ENCODE peak calls at places on chromosome 5, in four cellular contexts. S is HepG2, P is IMR-90, R is H1. L is an unnamed sample.
A peak's percentile ranks its signal among the peaks of the same experiment; 100 is the strongest.

GRCh38 chr5:120778491-120779293 is 314.6 kb downstream of the PRR16 start:
- DNase-seq in S (no peak), P (peak; percentile 87), R (no peak), L (no peak)

GRCh38 chr5:135993248-135993893 is 35.4 kb upstream of the TGFBI start:
- DNase-seq in S (no peak), P (peak; percentile 73), R (no peak), L (no peak)

GRCh38 chr5:77743181-77743580 is 33.0 kb downstream of the TBCA start:
- DNase-seq in S (no peak), P (peak; percentile 46), R (no peak), L (no peak)

GRCh38 chr5:96716007-96716406 is 53.8 kb downstream of the CAST start:
- DNase-seq in S (no peak), P (no peak), R (no peak), L (no peak)

GRCh38 chr5:144247131-144247530 is 76.5 kb downstream of the KCTD16 start:
- DNase-seq in S (no peak), P (no peak), R (no peak), L (no peak)

GRCh38 chr5:113195726-113196125 is 219.1 kb downstream of the DCP2 start:
- DNase-seq in S (no peak), P (no peak), R (no peak), L (no peak)

GRCh38 chr5:122478741-122479459 is 166.9 kb downstream of the SNCAIP start:
- DNase-seq in S (peak; percentile 2), P (peak; percentile 74), R (no peak), L (peak; percentile 71)

GRCh38 chr5:140220032-140220697 is 45.2 kb downstream of the CYSTM1 start:
- DNase-seq in S (no peak), P (peak; percentile 66), R (no peak), L (no peak)

GRCh38 chr5:132268698-132269551 is 11.4 kb downstream of the PDLIM4 start:
- DNase-seq in S (no peak), P (peak; percentile 76), R (peak; percentile 41), L (no peak)

GRCh38 chr5:72937517-72938061 is 18.3 kb upstream of the FCHO2 start:
- DNase-seq in S (no peak), P (no peak), R (no peak), L (no peak)

DNA sequence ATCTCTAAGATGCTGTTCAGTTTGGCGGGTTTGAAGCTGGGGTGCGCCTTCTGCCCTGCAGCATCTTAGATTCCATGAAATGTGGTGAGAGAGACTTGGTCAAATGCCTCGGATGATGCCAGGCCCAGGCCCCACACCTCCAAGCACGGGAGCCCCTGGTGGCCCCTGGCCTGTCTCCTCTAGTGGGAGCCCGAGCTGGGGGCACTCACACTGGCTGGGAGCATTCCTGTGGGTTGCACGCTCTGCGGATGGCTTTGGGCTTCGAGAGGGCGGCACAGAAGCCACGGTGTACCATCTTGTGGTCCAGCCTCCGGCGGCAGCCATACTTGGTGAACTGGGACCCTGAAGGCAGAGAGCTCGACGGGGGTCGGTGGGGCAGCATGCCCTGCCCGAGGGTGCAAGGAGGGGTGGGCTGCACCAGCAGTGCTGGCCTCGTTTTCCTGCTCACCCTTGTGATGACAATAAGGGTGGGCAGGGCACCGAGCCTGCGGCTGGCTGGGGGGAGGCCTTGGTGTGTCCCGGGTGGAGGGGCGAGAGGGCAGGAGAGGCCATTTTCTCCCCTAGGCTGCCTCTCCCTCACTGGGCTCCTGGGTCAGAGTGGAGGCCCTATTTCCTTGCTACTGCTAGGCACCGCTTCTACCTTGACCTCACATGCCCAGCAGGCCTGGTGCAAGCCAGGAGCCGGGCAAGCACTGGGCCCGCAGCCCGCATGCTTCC is 65.8 kb downstream of the ZNF354C start:
- DNase-seq in S (no peak), P (no peak), R (no peak), L (no peak)
- TF ChIP-seq MAFK in S (no peak), P (no peak), R (no peak), L (no peak)

DNA sequence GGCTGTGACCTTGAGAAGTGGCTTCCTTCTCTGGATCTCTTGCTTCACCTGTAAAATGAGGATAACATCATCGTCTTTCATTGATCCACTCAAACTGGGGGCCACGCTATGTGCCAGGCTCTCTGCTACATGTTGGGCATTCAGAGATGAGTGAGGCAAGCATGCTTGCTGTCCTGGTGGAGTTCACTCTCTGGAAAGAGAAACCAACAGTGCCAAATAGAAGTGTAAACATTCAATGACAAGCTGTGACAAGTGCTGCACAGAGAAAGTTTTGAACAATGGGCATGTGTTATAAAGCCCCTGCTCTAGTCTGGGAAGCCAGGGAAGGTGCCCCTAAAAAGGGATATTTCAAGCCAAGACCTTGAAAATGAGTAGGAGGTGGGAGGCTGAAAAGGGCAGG is 50.9 kb upstream of the AFAP1L1 start:
- DNase-seq in S (peak; percentile 87), P (no peak), R (no peak), L (no peak)
- H3K27ac ChIP-seq in S (peak overlapping the region; percentile 51), P (peak overlapping the region; percentile 88), R (no peak overlapping the region), L (no peak overlapping the region)

GRCh38 chr5:154968953-154969352 is 28.1 kb downstream of the MRPL22 start:
- DNase-seq in S (no peak), P (no peak), R (no peak), L (no peak)

GRCh38 chr5:154971501-154971900 is 30.6 kb downstream of the MRPL22 start:
- DNase-seq in S (no peak), P (peak; percentile 38), R (no peak), L (no peak)

GRCh38 chr5:154970759-154971158 is 29.9 kb downstream of the MRPL22 start:
- DNase-seq in S (peak; percentile 81), P (peak; percentile 52), R (no peak), L (no peak)

GRCh38 chr5:154977409-154977808 is 36.1 kb upstream of the KIF4B start:
- DNase-seq in S (peak; percentile 13), P (peak; percentile 47), R (no peak), L (no peak)

GRCh38 chr5:154972476-154973080 is 31.7 kb downstream of the MRPL22 start:
- DNase-seq in S (peak; percentile 35), P (peak; percentile 53), R (peak; percentile 51), L (peak; percentile 55)
- TF ChIP-seq MAFK in S (no peak), P (no peak), R (no peak), L (no peak)

GRCh38 chr5:172857982-172858381 is 23.9 kb downstream of the ERGIC1 start:
- DNase-seq in S (no peak), P (no peak), R (no peak), L (no peak)

GRCh38 chr5:172859966-172860365 is 25.9 kb downstream of the ERGIC1 start:
- DNase-seq in S (no peak), P (no peak), R (no peak), L (no peak)

GRCh38 chr5:172856336-172856735 is 22.3 kb downstream of the ERGIC1 start:
- DNase-seq in S (no peak), P (no peak), R (no peak), L (no peak)

GRCh38 chr5:172858990-172859811 is 25.1 kb downstream of the ERGIC1 start:
- DNase-seq in S (peak; percentile 96), P (peak; percentile 93), R (no peak), L (peak; percentile 86)

GRCh38 chr5:172858511-172858989 is 24.5 kb downstream of the ERGIC1 start:
- DNase-seq in S (peak; percentile 95), P (no peak), R (no peak), L (peak; percentile 58)
- H3K27ac ChIP-seq in S (peak overlapping the region; percentile 99), P (peak overlapping the region; percentile 78), R (no peak overlapping the region), L (peak overlapping the region; percentile 99)

GRCh38 chr5:167745868-167746267 is 545.6 kb upstream of the WWC1 start:
- DNase-seq in S (no peak), P (no peak), R (no peak), L (no peak)

DNA sequence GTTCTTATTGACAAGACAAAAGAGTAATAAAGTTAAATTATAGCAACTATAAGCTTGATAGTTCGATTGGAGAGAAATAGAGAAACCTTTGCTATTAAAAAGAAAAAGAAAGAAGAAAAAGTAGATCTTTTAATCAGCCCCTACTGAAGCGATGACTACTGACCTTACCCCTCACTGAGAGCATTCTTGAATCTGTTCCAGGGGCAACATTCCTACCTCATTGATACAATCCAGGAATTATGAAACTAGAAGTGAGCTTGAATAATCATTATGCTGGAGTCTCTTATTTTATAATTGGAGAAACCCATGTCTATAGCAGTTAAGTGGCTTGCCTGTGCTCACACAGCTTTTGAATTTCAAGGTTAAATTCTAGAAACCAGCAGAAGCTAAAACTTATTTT is 547.8 kb upstream of the WWC1 start:
- DNase-seq in S (no peak), P (peak; percentile 81), R (no peak), L (no peak)
- TF ChIP-seq MAFK in S (no peak), P (no peak), R (no peak), L (no peak)

GRCh38 chr5:150496534-150496933 is 11.4 kb upstream of the NDST1 start:
- DNase-seq in S (no peak), P (no peak), R (no peak), L (no peak)
- H3K27ac ChIP-seq in S (no peak overlapping the region), P (peak overlapping the region; percentile 78), R (no peak overlapping the region), L (peak overlapping the region; percentile 88)

GRCh38 chr5:161278739-161279660 is 267.5 kb downstream of the GABRB2 start:
- DNase-seq in S (no peak), P (no peak), R (no peak), L (no peak)
- TF ChIP-seq MAFK in S (no peak), P (no peak), R (no peak), L (no peak)